ENCODE peak calls at places on chromosomes 4 and X, in eight cellular contexts. D is activated CD8-positive, alpha-beta memory T cell treated with anti-CD3 and anti-CD28 coated beads, Interleukin-2, amount 50 U/mL, for 4 hours; O is GM23248; Q is central memory CD4-positive, alpha-beta T cell; C is OCI-LY7; U is COLO829; N is AG09319; P is stimulated activated CD4-positive, alpha-beta T cell treated with anti-CD3 and anti-CD28 coated beads, Interleukin-15, amount 100 ng/mL, for 1 hour. A is an unnamed sample.
A peak's percentile ranks its signal among the peaks of the same experiment; 100 is the strongest.

GRCh38 chrX:23699636-23700194 is 32.4 kb downstream of the PRDX4 start:
- DNase-seq in P (no peak), C (no peak), N (no peak), Q (no peak), O (peak; percentile 13), U (no peak), D (peak; percentile 41), A (no peak)

GRCh38 chrX:155956649-155957048 is 40.8 kb upstream of the IL9R start:
- DNase-seq in U (no peak), C (no peak), Q (no peak), D (no peak), O (no peak), P (no peak), N (no peak), A (no peak)

GRCh38 chr4:151205722-151206121 is 71.2 kb upstream of the PRSS48 start:
- DNase-seq in C (no peak), D (no peak), P (no peak), O (no peak), N (no peak), U (no peak), Q (no peak), A (no peak)

GRCh38 chr4:188262464-188262863 is 123.2 kb downstream of the TRIML1 start:
- DNase-seq in C (no peak), P (no peak), U (no peak), D (no peak), Q (no peak), N (no peak), O (no peak), A (no peak)

GRCh38 chr4:76745264-76745663 is 152.7 kb downstream of the SOWAHB start:
- DNase-seq in C (no peak), N (no peak), Q (no peak), O (peak; percentile 83), D (no peak), U (no peak), P (no peak), A (no peak)

GRCh38 chr4:14361084-14361483 is 641.2 kb upstream of the CPEB2 start:
- DNase-seq in C (no peak), O (no peak), U (no peak), N (no peak), D (no peak), P (no peak), Q (no peak), A (no peak)

GRCh38 chrX:11781734-11782370 is 23.8 kb downstream of the MSL3 start:
- DNase-seq in U (no peak), C (peak; percentile 10), D (no peak), N (no peak), O (no peak), P (no peak), Q (no peak), A (no peak)

GRCh38 chr4:118742050-118742449 is 56.9 kb downstream of the METTL14 start:
- DNase-seq in Q (no peak), U (no peak), N (no peak), D (no peak), C (no peak), P (no peak), O (peak; percentile 58), A (no peak)